ENCODE peak calls at places on chromosomes 12 and 14, in five cellular contexts. L is CD8-positive, alpha-beta T cell; Q is lung; B is cardiac muscle cell; P is SK-N-SH. I is an unnamed sample. For H3K4me1, the result is how much of the 10 kb centered on the place peaks cover.

GRCh38 chr12:115149685-115150378 is 465.9 kb upstream of the TBX3 start:
- DNase-seq in L (no peak), Q (no peak), B (peak), P (no peak), I (no peak)

GRCh38 chr12:103705927-103706326 is 118.9 kb downstream of the STAB2 start:
- DNase-seq in L (no peak), Q (no peak), B (no peak), P (peak), I (no peak)

GRCh38 chr12:3571323-3571722 is 80.3 kb downstream of the PRMT8 start:
- DNase-seq in L (no peak), Q (no peak), B (no peak), P (no peak), I (no peak)

GRCh38 chr14:71372411-71372838 is 465.2 kb downstream of the PCNX1 start:
- DNase-seq in L (no peak), Q (no peak), B (peak), P (no peak), I (no peak)

GRCh38 chr12:17976202-17976601 is 113.8 kb downstream of the RERGL start:
- DNase-seq in L (no peak), Q (no peak), B (no peak), P (no peak), I (no peak)

GRCh38 chr14:106044949-106045596 is 518.7 kb downstream of the TMEM121 start:
- DNase-seq in L (peak), Q (no peak), B (no peak), P (peak), I (peak)

GRCh38 chr12:109726511-109727038 is 12.9 kb downstream of the FAM222A start:
- DNase-seq in L (no peak), Q (no peak), B (no peak), P (peak), I (peak)

GRCh38 chr12:54941659-54942058 is 42.9 kb downstream of the TESPA1 start:
- DNase-seq in L (no peak), Q (no peak), B (no peak), P (no peak), I (no peak)

GRCh38 chr14:31207746-31208545 is at the start of gene HECTD1:
- DNase-seq in L (peak), Q (peak), B (peak), P (peak), I (peak)

DNA sequence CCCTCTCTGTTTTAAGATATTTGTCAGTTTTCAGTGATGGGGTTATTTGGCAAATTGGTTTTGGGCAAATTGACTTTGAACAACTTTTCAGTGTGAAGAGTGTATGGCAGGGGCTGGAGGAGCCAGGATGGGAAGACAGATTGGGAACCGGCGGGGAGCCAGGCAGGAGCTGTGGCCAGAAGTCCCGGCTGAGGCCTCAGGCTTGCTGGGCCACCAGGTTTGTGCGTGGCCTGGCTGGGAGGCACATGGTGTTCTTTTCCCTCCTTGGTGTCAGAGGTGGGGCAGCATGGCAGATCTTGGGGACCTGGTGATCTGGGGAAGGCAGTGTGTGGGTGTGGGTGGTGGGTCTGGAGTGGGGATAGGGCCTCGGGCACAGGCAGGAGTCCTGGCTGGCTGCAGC is 61.1 kb downstream of the SLC25A47 start:
- DNase-seq in L (no peak), Q (no peak), B (no peak), P (no peak), I (no peak)
- H3K27ac ChIP-seq in L (no peak), Q (peak), B (no peak), P (peak), I (no peak)

DNA sequence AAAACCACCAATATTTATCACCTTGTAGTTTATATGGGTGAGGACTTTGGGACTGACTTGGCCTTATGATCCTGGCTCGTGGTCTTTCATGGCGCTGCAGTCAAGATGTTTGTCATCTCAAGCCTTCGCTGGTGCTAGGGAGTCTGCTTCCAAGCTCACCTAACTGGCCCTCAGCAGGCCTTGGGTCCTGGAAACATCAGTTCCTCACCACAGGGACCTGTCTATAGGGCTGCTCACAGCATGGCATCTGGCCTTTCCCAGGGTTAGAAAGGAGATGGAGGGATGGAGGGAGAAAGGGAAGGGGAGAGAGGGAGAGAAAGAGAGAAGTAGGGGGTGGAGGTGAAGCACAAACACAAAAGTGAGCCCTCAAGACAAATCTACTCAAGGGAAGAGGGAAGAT is 31.7 kb downstream of the VCPKMT start:
- DNase-seq in L (no peak), Q (no peak), B (no peak), P (no peak), I (no peak)
- H3K4me1 ChIP-seq in L (half or more), Q (under half), B (under half), P (under half), I (under half)

DNA sequence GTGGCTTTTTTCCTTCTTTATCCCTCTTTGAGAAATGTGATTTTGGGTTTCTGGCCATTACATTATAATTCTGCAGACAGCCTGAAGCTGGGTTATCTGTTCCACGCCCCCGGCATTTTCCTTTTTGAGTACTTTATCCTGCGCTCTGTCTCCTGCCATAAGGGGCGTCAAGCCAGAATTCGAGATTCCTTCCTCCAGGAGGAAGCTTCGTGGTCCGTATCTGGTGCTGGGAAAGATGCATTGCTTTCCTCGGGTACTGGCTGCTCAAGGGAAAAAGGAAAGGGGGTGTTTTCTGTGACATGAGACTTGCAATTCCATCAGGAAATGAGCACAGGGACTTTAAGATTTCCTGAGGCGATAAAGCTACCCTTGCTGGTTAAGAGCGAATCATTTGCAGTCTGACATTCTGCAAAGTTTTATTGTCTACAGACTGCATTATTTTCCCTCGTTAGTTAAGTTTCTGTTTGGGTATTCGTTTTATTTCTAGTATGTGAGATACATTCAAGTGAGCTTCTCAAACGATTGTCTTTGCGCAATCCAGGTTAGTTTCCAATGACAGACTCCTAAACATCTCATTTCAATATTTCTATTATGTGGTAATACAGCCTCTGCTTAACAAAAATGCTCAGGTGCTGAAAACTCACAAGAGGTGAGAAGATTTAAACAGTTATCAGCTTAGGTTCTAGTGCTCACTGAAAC is 706 bp downstream of the AKAP5 start:
- DNase-seq in L (no peak), Q (no peak), B (peak), P (peak), I (no peak)
- TF ChIP-seq CTCF in L (no peak), Q (no peak), B (peak), P (peak), I (no peak)

GRCh38 chr12:11795192-11795909 is 145.9 kb downstream of the ETV6 start:
- DNase-seq in L (no peak), Q (no peak), B (no peak), P (no peak), I (no peak)

GRCh38 chr12:11798856-11799530 is 149.5 kb downstream of the ETV6 start:
- DNase-seq in L (no peak), Q (no peak), B (peak), P (no peak), I (no peak)

GRCh38 chr12:11797317-11797913 is 147.9 kb downstream of the ETV6 start:
- DNase-seq in L (no peak), Q (no peak), B (peak), P (no peak), I (no peak)

GRCh38 chr12:11795910-11796459 is 146.5 kb downstream of the ETV6 start:
- DNase-seq in L (no peak), Q (no peak), B (peak), P (no peak), I (no peak)

GRCh38 chr12:11797993-11798720 is 148.7 kb downstream of the ETV6 start:
- DNase-seq in L (no peak), Q (no peak), B (peak), P (no peak), I (no peak)
- H3K27ac ChIP-seq in L (no peak), Q (no peak), B (no peak), P (peak), I (no peak)

DNA sequence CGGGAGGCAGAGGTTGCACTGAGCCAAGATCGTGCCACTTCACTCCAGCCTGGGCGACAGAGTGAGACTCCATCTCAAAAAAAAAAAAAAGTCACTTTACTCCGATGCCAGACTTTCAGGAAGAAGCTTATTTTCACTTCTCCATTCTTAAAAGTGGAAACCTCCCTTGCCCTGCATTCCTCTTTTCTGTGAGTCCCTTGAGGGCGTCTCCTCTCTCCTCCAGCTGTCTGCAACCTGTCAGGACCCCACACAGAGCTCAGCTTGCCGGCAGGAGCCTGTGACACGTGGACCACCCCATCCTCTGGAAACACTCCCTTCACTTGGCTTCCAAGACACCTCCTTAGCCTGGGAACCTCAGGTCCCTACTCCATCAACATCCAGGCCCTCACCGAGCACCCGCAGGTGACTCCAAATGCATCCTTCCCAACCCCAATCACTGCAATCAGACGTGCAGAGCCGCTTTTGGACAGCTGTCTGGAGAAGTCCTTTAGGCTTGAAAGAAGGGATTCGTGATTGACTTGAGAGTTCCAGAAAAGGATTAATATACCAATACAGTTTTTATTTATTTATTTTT is 34.3 kb downstream of the SLC15A4 start:
- DNase-seq in L (no peak), Q (no peak), B (no peak), P (no peak), I (no peak)
- H3K4me1 ChIP-seq in L (under half), Q (under half), B (under half), P (under half), I (under half)

GRCh38 chr12:121838096-121838495 is 20.6 kb downstream of the HPD start:
- DNase-seq in L (no peak), Q (no peak), B (no peak), P (no peak), I (no peak)

GRCh38 chr12:121839993-121840761 is 18.5 kb downstream of the HPD start:
- DNase-seq in L (no peak), Q (peak), B (no peak), P (no peak), I (no peak)

GRCh38 chr12:121843236-121843982 is 15.2 kb downstream of the HPD start:
- DNase-seq in L (no peak), Q (no peak), B (no peak), P (no peak), I (no peak)

GRCh38 chr12:121837680-121838079 is 21.0 kb downstream of the HPD start:
- DNase-seq in L (no peak), Q (no peak), B (no peak), P (no peak), I (no peak)

GRCh38 chr12:121839106-121839992 is 19.3 kb downstream of the HPD start:
- DNase-seq in L (peak), Q (peak), B (peak), P (peak), I (peak)
- TF ChIP-seq CTCF in L (peak), Q (peak), B (peak), P (peak), I (peak)